ENCODE peak calls at places on chromosomes 16 and 17, in five cellular contexts. Q is type B pancreatic cell, N is substantia nigra, Y is ELR, I is T-helper 2 cell. C is an unnamed sample.
A peak's percentile ranks its signal among the peaks of the same experiment; 100 is the strongest.

GRCh38 chr16:2511128-2511785 is 2.5 kb upstream of the ATP6V0C start:
- DNase-seq in Y (peak; percentile 36), Q (no peak), I (no peak), N (no peak), C (peak; percentile 42)

GRCh38 chr17:794876-795275 is 12.7 kb downstream of the MRM3 start:
- DNase-seq in N (peak; percentile 78), Q (no peak), I (no peak), Y (peak; percentile 80), C (peak; percentile 40)

GRCh38 chr17:61837175-61838051 is 25.9 kb downstream of the BRIP1 start:
- DNase-seq in I (peak; percentile 34), Q (no peak), N (no peak), Y (peak; percentile 87), C (peak; percentile 52)

GRCh38 chr17:80361495-80362220 is 53.3 kb upstream of the ENDOV start:
- DNase-seq in Y (peak; percentile 40), N (no peak), Q (no peak), I (no peak), C (no peak)

GRCh38 chr17:80564545-80564944 is 19.9 kb downstream of the RPTOR start:
- DNase-seq in N (no peak), Y (no peak), Q (no peak), I (no peak), C (no peak)

GRCh38 chr17:181213-182163 is at the start of gene DOC2B:
- DNase-seq in Y (no peak), N (peak; percentile 8), Q (no peak), I (no peak), C (peak; percentile 27)

GRCh38 chr17:2954898-2955445 is 108.4 kb downstream of the OR1D5 start:
- DNase-seq in Q (no peak), Y (peak; percentile 85), I (no peak), N (no peak), C (peak; percentile 100)

GRCh38 chr17:75406222-75406615 is 741 bp upstream of the GRB2 start:
- DNase-seq in Q (no peak), N (no peak), I (no peak), Y (peak; percentile 37), C (no peak)

GRCh38 chr17:33972756-33973155 is 282.3 kb upstream of the CCL2 start:
- DNase-seq in Y (no peak), I (no peak), Q (no peak), N (no peak), C (no peak)

GRCh38 chr16:53817812-53818211 is 113.9 kb downstream of the FTO start:
- DNase-seq in I (no peak), Y (peak; percentile 39), Q (no peak), N (no peak), C (no peak)

GRCh38 chr16:86398201-86398600 is 112.1 kb upstream of the FOXF1 start:
- DNase-seq in N (no peak), I (no peak), Y (no peak), Q (no peak), C (no peak)

GRCh38 chr17:32020943-32021617 is 13.9 kb downstream of the LRRC37B start:
- DNase-seq in Y (peak; percentile 52), N (peak; percentile 9), Q (no peak), I (no peak), C (no peak)

GRCh38 chr16:3459401-3460090 is 16.1 kb downstream of the NAA60 start:
- DNase-seq in I (no peak), Q (no peak), Y (peak; percentile 24), N (no peak), C (no peak)

GRCh38 chr17:64683791-64684190 is 21.7 kb upstream of the SMURF2 start:
- DNase-seq in Y (peak; percentile 78), N (no peak), Q (no peak), I (no peak), C (no peak)

GRCh38 chr17:27977751-27978688 is 64.5 kb upstream of the NLK start:
- DNase-seq in I (no peak), Y (peak; percentile 60), Q (no peak), N (no peak), C (peak; percentile 34)

C was measured in bronchial epithelial cell.